ENCODE peak calls at places on chromosomes 12 and 14, in nine cellular contexts. B is cardiac muscle cell, K is left ventricle myocardium inferior, H is psoas muscle, Z is right lobe of liver, G is pancreas, P is uterus, D is mammary epithelial cell, I is lower lobe of right lung. O is an unnamed sample. For H3K4me1 and H3K36me3, the result is how much of the 10 kb centered on the place peaks cover.

GRCh38 chr12:64669270-64669842 is 59.1 kb downstream of the RASSF3 start:
- DNase-seq in D (peak), G (peak), I (peak), B (peak), P (peak), Z (peak), K (peak), H (peak), O (peak)

GRCh38 chr14:36208690-36209278 is 32.3 kb upstream of the PTCSC3 start:
- DNase-seq in K (no peak), Z (no peak), G (no peak), I (no peak), P (no peak), D (no peak), H (no peak), B (no peak), O (no peak)

GRCh38 chr14:62914873-62915272 is 130.4 kb downstream of the KCNH5 start:
- DNase-seq in B (no peak), I (no peak), K (no peak), H (no peak), P (no peak), Z (no peak), G (no peak), D (peak), O (no peak)

GRCh38 chr12:54935235-54935951 is 49.2 kb downstream of the TESPA1 start:
- DNase-seq in B (no peak), H (no peak), D (peak), K (no peak), P (no peak), I (no peak), G (no peak), Z (no peak), O (no peak)

GRCh38 chr12:88579572-88579940 is 715 bp downstream of the KITLG start:
- DNase-seq in B (peak), I (peak), P (peak), D (peak), Z (peak), G (peak), H (peak), K (peak), O (peak)

GRCh38 chr14:59306775-59307174 is 118.3 kb downstream of the DAAM1 start:
- DNase-seq in G (no peak), P (no peak), D (peak), Z (no peak), K (no peak), H (no peak), I (no peak), B (no peak), O (no peak)

GRCh38 chr12:6551063-6551461 is 4.8 kb downstream of the IFFO1 start:
- DNase-seq in Z (peak), I (no peak), B (no peak), K (peak), D (no peak), P (no peak), H (peak), G (no peak), O (no peak)

GRCh38 chr12:99334737-99335136 is 312.8 kb upstream of the GARIN6 start:
- DNase-seq in B (no peak), D (no peak), G (no peak), Z (no peak), H (no peak), K (no peak), P (no peak), I (no peak), O (no peak)

GRCh38 chr12:14157129-14157747 is 175.8 kb upstream of the GRIN2B start:
- DNase-seq in P (no peak), G (no peak), D (no peak), B (no peak), K (no peak), I (no peak), Z (no peak), H (no peak), O (no peak)

GRCh38 chr12:91986084-91986483 is 159.6 kb downstream of the BTG1 start:
- DNase-seq in P (no peak), H (no peak), D (peak), G (no peak), I (no peak), B (peak), Z (no peak), K (no peak), O (no peak)

GRCh38 chr12:1806301-1807106 is 13.9 kb upstream of the LRTM2 start:
- DNase-seq in H (no peak), K (peak), I (peak), B (no peak), D (no peak), P (no peak), Z (peak), G (no peak), O (no peak)

GRCh38 chr12:1533205-1533601 is 61.2 kb downstream of the FBXL14 start:
- DNase-seq in K (no peak), P (no peak), H (no peak), B (no peak), I (no peak), Z (no peak), D (no peak), G (no peak), O (no peak)

GRCh38 chr14:51889851-51890250 is 29.4 kb downstream of the GNG2 start:
- DNase-seq in B (no peak), I (no peak), G (no peak), K (no peak), Z (no peak), P (no peak), H (no peak), D (peak), O (no peak)

GRCh38 chr12:76299536-76300296 is 48.5 kb downstream of the BBS10 start:
- DNase-seq in I (no peak), B (peak), P (no peak), H (no peak), K (no peak), Z (no peak), D (no peak), G (no peak), O (no peak)

GRCh38 chr12:121448771-121449315 is 48.9 kb downstream of the RNF34 start:
- DNase-seq in G (no peak), K (no peak), D (no peak), P (no peak), B (no peak), Z (no peak), H (no peak), I (no peak), O (peak)

GRCh38 chr14:56881181-56881580 is 70.9 kb upstream of the OTX2 start:
- DNase-seq in K (no peak), B (no peak), D (no peak), Z (no peak), H (no peak), G (no peak), I (no peak), P (no peak), O (no peak)

GRCh38 chr14:70563869-70564268 is 29.1 kb upstream of the ADAM20 start:
- DNase-seq in Z (no peak), P (no peak), H (peak), G (no peak), K (peak), B (no peak), I (no peak), D (no peak), O (no peak)

GRCh38 chr12:39300799-39301198 is 142.1 kb downstream of the KIF21A start:
- DNase-seq in Z (no peak), G (no peak), P (no peak), I (no peak), B (no peak), D (no peak), K (no peak), H (no peak), O (no peak)

GRCh38 chr14:59177229-59177628 is 11.2 kb upstream of the DAAM1 start:
- DNase-seq in K (no peak), I (no peak), G (no peak), P (no peak), Z (no peak), B (no peak), H (no peak), D (no peak), O (no peak)

GRCh38 chr12:6890789-6891624 is 13.6 kb upstream of the LRRC23 start:
- DNase-seq in P (peak), K (peak), D (peak), Z (peak), G (peak), I (peak), B (peak), H (peak), O (peak)

GRCh38 chr12:122886851-122887816 is 8.8 kb downstream of the VPS37B start:
- DNase-seq in G (no peak), D (peak), Z (no peak), I (no peak), H (no peak), B (no peak), K (no peak), P (no peak), O (no peak)

GRCh38 chr14:90658541-90658967 is 157.7 kb downstream of the TTC7B start:
- DNase-seq in G (no peak), K (no peak), H (no peak), P (no peak), Z (no peak), B (no peak), I (no peak), D (peak), O (no peak)

GRCh38 chr12:2779281-2779680 is 15.5 kb upstream of the FKBP4 start:
- DNase-seq in G (no peak), D (no peak), H (no peak), I (no peak), B (no peak), Z (no peak), K (no peak), P (no peak), O (no peak)

GRCh38 chr12:20631711-20632110 is 63.4 kb upstream of the SLCO1C1 start:
- DNase-seq in G (no peak), P (no peak), H (no peak), D (no peak), B (no peak), K (no peak), Z (no peak), I (no peak), O (no peak)

GRCh38 chr12:117890137-117890536 is 78.7 kb downstream of the KSR2 start:
- DNase-seq in P (no peak), G (no peak), Z (no peak), D (no peak), B (no peak), H (no peak), I (no peak), K (no peak), O (no peak)

GRCh38 chr12:49038291-49038955 is 19.8 kb upstream of the PRKAG1 start:
- DNase-seq in Z (no peak), I (peak), D (no peak), G (no peak), K (no peak), B (no peak), H (no peak), P (no peak), O (no peak)

GRCh38 chr12:9243999-9244649 is 35.9 kb upstream of the PZP start:
- DNase-seq in D (no peak), Z (no peak), G (no peak), K (no peak), I (no peak), P (no peak), H (no peak), B (no peak), O (no peak)

GRCh38 chr12:89893972-89894706 is 185.5 kb upstream of the ATP2B1 start:
- DNase-seq in H (no peak), I (no peak), D (peak), P (no peak), G (no peak), B (no peak), Z (no peak), K (no peak), O (no peak)

GRCh38 chr12:93167331-93167730 is 210.4 kb upstream of the NUDT4 start:
- DNase-seq in K (no peak), I (no peak), G (no peak), H (no peak), B (no peak), P (no peak), Z (no peak), D (no peak), O (no peak)
- H3K4me1 ChIP-seq in K (under half), I (under half), G (under half), H (under half), B (under half), P (under half), Z (under half), D (under half), O (under half)

DNA sequence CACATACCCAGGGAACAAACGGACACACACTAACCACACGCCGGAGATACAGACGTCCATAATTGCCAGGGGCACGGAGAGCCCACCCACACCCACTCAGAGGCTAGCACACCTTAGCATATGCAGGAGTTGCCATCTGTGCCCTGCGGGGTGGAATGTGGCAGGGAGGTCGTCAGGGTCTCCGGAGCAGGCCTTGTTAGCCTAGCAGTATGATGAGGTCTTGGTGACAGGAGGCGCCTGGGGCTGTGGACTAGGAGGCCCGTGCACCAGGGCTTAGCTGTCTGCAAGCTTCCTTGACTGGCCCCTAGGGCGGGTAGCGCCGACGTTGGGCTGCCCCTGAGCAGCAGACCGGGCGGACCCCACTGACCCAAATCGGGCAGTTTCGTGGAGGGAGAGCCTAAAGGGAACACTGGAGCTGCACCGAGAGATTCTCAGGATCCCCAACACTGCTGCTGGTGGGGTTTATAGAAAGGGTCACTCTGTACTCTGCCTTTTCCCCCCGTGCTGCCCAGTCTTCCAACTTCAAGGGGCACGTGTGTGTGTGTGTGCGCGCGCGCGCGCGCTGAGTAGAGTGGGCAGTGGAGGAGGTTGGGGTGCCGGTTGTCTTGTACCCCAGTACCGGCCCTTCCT is 9.9 kb downstream of the STAC3 start:
- DNase-seq in I (no peak), Z (no peak), D (no peak), K (no peak), B (no peak), P (no peak), H (peak), G (no peak), O (no peak)
- TF ChIP-seq CTCF in I (no peak), Z (no peak), D (no peak), K (no peak), B (no peak), P (no peak), H (peak), G (no peak), O (no peak)

DNA sequence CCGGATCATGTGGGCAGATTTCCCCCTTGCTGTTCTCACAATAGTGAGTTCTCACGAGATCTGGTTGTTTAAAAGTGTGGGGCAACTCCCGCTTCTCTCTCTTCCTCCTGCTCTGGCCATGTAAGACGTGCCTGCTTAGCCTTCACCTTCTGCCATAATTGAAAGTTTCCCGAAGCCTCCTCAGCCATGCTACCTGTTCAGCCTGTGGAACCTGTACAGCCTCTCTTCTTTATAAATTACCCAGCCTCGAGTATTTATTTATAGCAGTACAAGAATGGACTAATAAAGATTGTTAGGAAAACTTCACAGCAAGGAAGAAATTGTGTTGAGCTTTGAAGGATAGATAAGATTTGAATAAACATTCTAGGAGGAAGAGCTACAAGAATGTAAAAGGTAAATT is 52.1 kb downstream of the KDM5A start:
- DNase-seq in H (no peak), Z (no peak), I (no peak), D (no peak), K (no peak), G (no peak), B (no peak), P (no peak), O (no peak)
- H3K36me3 ChIP-seq in H (under half), Z (under half), I (half or more), D (under half), K (half or more), G (under half), B (under half), P (under half), O (under half)

DNA sequence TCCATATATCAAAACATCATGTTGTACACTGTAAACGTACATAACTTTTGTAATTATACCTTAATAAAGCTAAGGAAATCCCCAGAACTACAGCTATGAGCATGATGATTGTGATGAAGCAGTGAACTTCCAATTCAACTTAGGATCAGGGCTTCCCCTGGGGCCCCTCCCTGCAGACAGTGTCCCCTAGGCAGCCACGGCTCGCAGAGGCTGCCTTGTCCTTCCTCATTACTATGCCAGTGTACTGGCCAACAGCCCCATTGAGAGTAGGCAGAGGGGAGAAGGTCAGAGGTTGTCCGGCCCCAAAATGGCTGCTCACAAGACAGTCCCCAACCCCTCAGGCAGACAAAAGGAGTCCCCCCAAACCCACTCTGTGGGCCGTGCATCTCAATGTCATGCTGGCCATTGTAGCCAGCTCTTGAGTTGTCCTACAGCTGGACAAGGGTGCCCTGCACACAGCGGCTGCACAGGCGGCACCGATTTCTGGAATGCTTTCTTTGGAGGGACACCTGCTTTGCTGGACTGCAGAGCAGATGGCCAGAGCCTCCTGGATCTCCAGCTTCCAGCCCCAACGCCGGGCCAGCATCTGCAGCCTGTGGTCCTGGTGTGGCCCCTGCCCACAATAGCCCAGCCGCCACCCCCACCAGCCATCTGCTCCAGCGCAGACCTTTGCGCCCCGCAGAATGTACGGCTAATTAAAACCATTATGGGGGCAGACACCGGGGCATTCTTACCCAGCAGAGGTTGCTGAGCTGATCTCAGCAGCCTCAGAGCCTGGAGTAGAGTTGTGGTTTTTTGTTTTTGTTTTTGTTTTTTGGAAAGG is 46.1 kb downstream of the NIN start:
- DNase-seq in P (no peak), Z (no peak), B (no peak), H (no peak), K (no peak), D (no peak), I (no peak), G (no peak), O (no peak)
- H3K4me1 ChIP-seq in P (under half), Z (under half), B (under half), H (under half), K (half or more), D (under half), I (under half), G (under half), O (under half)

DNA sequence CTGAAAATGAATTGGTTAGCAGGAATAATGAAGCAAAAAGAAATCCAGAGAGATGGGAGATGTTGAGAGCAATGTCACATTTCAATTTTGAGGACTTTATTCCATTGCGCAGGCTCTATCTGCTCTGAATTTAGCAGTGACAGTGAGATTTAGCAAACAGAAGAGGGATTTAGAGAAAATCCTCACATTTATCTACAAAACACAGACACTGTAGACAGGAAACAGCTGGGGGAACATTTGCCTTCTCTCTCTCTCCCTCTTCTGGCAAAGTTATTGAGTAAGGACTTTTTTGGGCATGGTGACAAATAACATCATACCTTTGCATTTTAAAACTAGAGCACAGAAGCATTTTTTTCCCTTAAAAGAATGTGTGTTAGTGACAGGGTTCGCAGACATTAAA is at the start of gene IGF1:
- DNase-seq in D (no peak), P (no peak), B (no peak), G (no peak), I (no peak), K (no peak), H (no peak), Z (no peak), O (no peak)
- TF ChIP-seq CTCF in D (no peak), P (peak), B (peak), G (no peak), I (no peak), K (no peak), H (no peak), Z (no peak), O (no peak)

GRCh38 chr14:95476747-95477146 is 39.7 kb downstream of the SYNE3 start:
- DNase-seq in I (no peak), G (no peak), P (no peak), B (no peak), D (no peak), H (no peak), Z (no peak), K (no peak), O (no peak)

GRCh38 chr14:95475540-95476240 is 40.8 kb downstream of the SYNE3 start:
- DNase-seq in I (no peak), Z (no peak), D (no peak), G (no peak), H (no peak), B (no peak), K (no peak), P (no peak), O (no peak)

GRCh38 chr14:95474941-95475340 is 41.5 kb downstream of the SYNE3 start:
- DNase-seq in H (no peak), D (no peak), Z (no peak), P (no peak), G (no peak), I (no peak), B (no peak), K (no peak), O (no peak)

GRCh38 chr14:95472819-95473251 is 43.6 kb downstream of the SYNE3 start:
- DNase-seq in D (no peak), K (no peak), G (no peak), Z (no peak), I (no peak), H (peak), P (no peak), B (no peak), O (peak)

GRCh38 chr14:95474486-95474885 is 42.0 kb downstream of the SYNE3 start:
- DNase-seq in D (no peak), P (no peak), K (no peak), Z (no peak), I (no peak), B (no peak), G (no peak), H (no peak), O (no peak)
- H3K36me3 ChIP-seq in D (under half), P (under half), K (under half), Z (under half), I (under half), B (under half), G (under half), H (under half), O (under half)

GRCh38 chr12:25975179-25975578 is 16.7 kb downstream of the RASSF8 start:
- DNase-seq in Z (no peak), D (no peak), B (no peak), P (no peak), K (no peak), G (no peak), H (no peak), I (no peak), O (no peak)
- H3K4me1 ChIP-seq in Z (under half), D (under half), B (under half), P (under half), K (half or more), G (under half), H (half or more), I (half or more), O (under half)

GRCh38 chr12:53452159-53453077 is 516 bp downstream of the PCBP2 start:
- DNase-seq in B (peak), D (peak), K (peak), Z (peak), H (peak), P (peak), I (peak), G (peak), O (peak)
- TF ChIP-seq CTCF in B (peak), D (peak), K (peak), Z (peak), H (peak), P (peak), I (peak), G (no peak), O (no peak)

O was measured in thyroid gland.